ENCODE peak calls at places on chromosomes 1 and 21, in six cellular contexts. A is Kasumi-1; W is NCI-H1092; L is CD4-positive, alpha-beta T cell; M is progenitor cell of endocrine pancreas; V is iPS-NIHi11. P is an unnamed sample.

GRCh38 chr1:192702212-192702993 is 66.5 kb downstream of the RGS13 start:
- DNase-seq in A (no peak), W (no peak), L (no peak), M (no peak), V (no peak), P (peak)

GRCh38 chr1:45654540-45655280 is 30.9 kb upstream of the CCDC17 start:
- DNase-seq in A (no peak), W (no peak), L (no peak), M (no peak), V (no peak), P (no peak)

GRCh38 chr1:36743286-36744005 is 260.7 kb upstream of the CSF3R start:
- DNase-seq in A (no peak), W (no peak), L (peak), M (no peak), V (no peak), P (no peak)

GRCh38 chr1:35073265-35073811 is 5.8 kb upstream of the ZMYM1 start:
- DNase-seq in A (no peak), W (no peak), L (no peak), M (no peak), V (no peak), P (no peak)

GRCh38 chr1:116852910-116853309 is 56.8 kb upstream of the PTGFRN start:
- DNase-seq in A (no peak), W (no peak), L (no peak), M (no peak), V (peak), P (no peak)

GRCh38 chr1:207713529-207713928 is 38.3 kb upstream of the CD46 start:
- DNase-seq in A (no peak), W (no peak), L (no peak), M (no peak), V (no peak), P (no peak)

GRCh38 chr1:104195395-104195794 is 445.7 kb downstream of the AMY1C start:
- DNase-seq in A (no peak), W (no peak), L (no peak), M (no peak), V (no peak), P (no peak)

GRCh38 chr1:43866201-43866600 is 67.4 kb upstream of the ARTN start:
- DNase-seq in A (no peak), W (no peak), L (no peak), M (no peak), V (no peak), P (no peak)

GRCh38 chr1:148352470-148353118 is 130.5 kb downstream of the PPIAL4G start:
- DNase-seq in A (peak), W (no peak), L (no peak), M (no peak), V (no peak), P (peak)

GRCh38 chr1:34865981-34866761 is 6.6 kb upstream of the SMIM12 start:
- DNase-seq in A (peak), W (peak), L (peak), M (peak), V (peak), P (peak)

GRCh38 chr21:35988396-35989140 is 71.8 kb downstream of the SETD4 start:
- DNase-seq in A (peak), W (no peak), L (no peak), M (no peak), V (no peak), P (peak)

GRCh38 chr1:186670279-186670964 is 9.8 kb downstream of the PTGS2 start:
- DNase-seq in A (no peak), W (no peak), L (no peak), M (no peak), V (no peak), P (no peak)

GRCh38 chr1:39230261-39231190 is 26.0 kb downstream of the MACF1 start:
- DNase-seq in A (peak), W (no peak), L (peak), M (no peak), V (peak), P (peak)

GRCh38 chr1:214551436-214552173 is at the start of gene PTPN14:
- DNase-seq in A (peak), W (peak), L (no peak), M (peak), V (peak), P (peak)

GRCh38 chr1:107964397-107965111 is 426 bp downstream of the VAV3 start:
- DNase-seq in A (no peak), W (peak), L (peak), M (peak), V (peak), P (no peak)

GRCh38 chr1:55696181-55696580 is 481.0 kb upstream of the USP24 start:
- DNase-seq in A (no peak), W (no peak), L (no peak), M (no peak), V (no peak), P (no peak)

GRCh38 chr1:216822480-216822879 is 99.3 kb upstream of the ESRRG start:
- DNase-seq in A (no peak), W (peak), L (no peak), M (no peak), V (no peak), P (no peak)

GRCh38 chr1:5828322-5828935 is 163.8 kb downstream of the NPHP4 start:
- DNase-seq in A (no peak), W (no peak), L (no peak), M (no peak), V (no peak), P (peak)

GRCh38 chr1:89908294-89908992 is 86.5 kb upstream of the ZNF326 start:
- DNase-seq in A (peak), W (no peak), L (no peak), M (no peak), V (no peak), P (peak)

GRCh38 chr1:95916616-95917015 is 682.6 kb downstream of the RWDD3 start:
- DNase-seq in A (peak), W (no peak), L (no peak), M (no peak), V (no peak), P (peak)

GRCh38 chr1:54172614-54173312 is 20.0 kb upstream of the CDCP2 start:
- DNase-seq in A (peak), W (no peak), L (no peak), M (no peak), V (no peak), P (no peak)

GRCh38 chr1:169090900-169091311 is 15.6 kb upstream of the ATP1B1 start:
- DNase-seq in A (no peak), W (no peak), L (no peak), M (no peak), V (no peak), P (no peak)

GRCh38 chr1:206690516-206690915 is 5.8 kb downstream of the MAPKAPK2 start:
- DNase-seq in A (no peak), W (no peak), L (no peak), M (no peak), V (no peak), P (no peak)

GRCh38 chr1:87156124-87156523 is 172.6 kb upstream of the LMO4 start:
- DNase-seq in A (no peak), W (no peak), L (no peak), M (no peak), V (no peak), P (no peak)

GRCh38 chr1:183885142-183885735 is 80.3 kb downstream of the RGL1 start:
- DNase-seq in A (no peak), W (no peak), L (no peak), M (no peak), V (no peak), P (no peak)

GRCh38 chr21:24895885-24896734 is 711.2 kb downstream of the MRPL39 start:
- DNase-seq in A (peak), W (peak), L (no peak), M (no peak), V (no peak), P (peak)

GRCh38 chr1:173255214-173255813 is 48.2 kb upstream of the TNFSF4 start:
- DNase-seq in A (peak), W (no peak), L (no peak), M (no peak), V (peak), P (peak)

GRCh38 chr1:219076536-219076935 is 97.1 kb upstream of the LYPLAL1 start:
- DNase-seq in A (no peak), W (no peak), L (no peak), M (no peak), V (no peak), P (no peak)

GRCh38 chr1:12518956-12519707 is 98.9 kb downstream of the DHRS3 start:
- DNase-seq in A (no peak), W (no peak), L (no peak), M (no peak), V (no peak), P (no peak)

GRCh38 chr1:21491483-21492170 is 17.6 kb upstream of the ALPL start:
- DNase-seq in A (no peak), W (peak), L (no peak), M (no peak), V (peak), P (peak)

GRCh38 chr1:173205146-173206051 is 1.7 kb downstream of the TNFSF4 start:
- DNase-seq in A (peak), W (no peak), L (peak), M (no peak), V (no peak), P (peak)

GRCh38 chr1:170908942-170909341 is 26.4 kb upstream of the MROH9 start:
- DNase-seq in A (no peak), W (no peak), L (no peak), M (no peak), V (no peak), P (no peak)

GRCh38 chr1:2547210-2548067 is 8.7 kb upstream of the TNFRSF14 start:
- DNase-seq in A (no peak), W (no peak), L (no peak), M (no peak), V (no peak), P (peak)

GRCh38 chr1:226187019-226187322 is 430 bp upstream of the ACBD3 start:
- DNase-seq in A (no peak), W (no peak), L (no peak), M (no peak), V (no peak), P (no peak)

P was measured in NB4.